ENCODE peak calls at places on chromosomes 7 and 10, in ten cellular contexts. X, L, Q, E, H, D, Y, M, C and F are unnamed samples.

GRCh38 chr10:88793747-88794299 is 8.7 kb upstream of the LIPM start:
- DNase-seq in L (peak), E (no peak), Q (no peak), Y (no peak), D (no peak), X (no peak), M (no peak), C (no peak), H (no peak), F (no peak)

GRCh38 chr7:45921699-45922519 is 837 bp upstream of the IGFBP3 start:
- DNase-seq in M (no peak), Q (no peak), E (peak), H (peak), L (peak), X (no peak), D (peak), Y (no peak), C (no peak), F (peak)

GRCh38 chr10:14486777-14487510 is 156.2 kb upstream of the FRMD4A start:
- DNase-seq in X (no peak), Q (no peak), D (peak), E (no peak), H (peak), L (peak), Y (no peak), C (no peak), M (no peak), F (no peak)

GRCh38 chr10:60299961-60300883 is 89.5 kb downstream of the ANK3 start:
- DNase-seq in Y (no peak), E (no peak), L (no peak), H (peak), C (no peak), X (no peak), Q (no peak), D (peak), M (no peak), F (peak)

GRCh38 chr10:30002438-30003266 is 56.7 kb downstream of the JCAD start:
- DNase-seq in Q (peak), C (peak), L (peak), M (peak), E (peak), X (peak), Y (peak), H (peak), D (peak), F (peak)

GRCh38 chr10:110368002-110368401 is 63.3 kb upstream of the SMNDC1 start:
- DNase-seq in Y (no peak), D (no peak), H (no peak), M (no peak), E (no peak), L (no peak), Q (no peak), X (no peak), C (no peak), F (no peak)

GRCh38 chr10:97534746-97535367 is 36.1 kb downstream of the UBTD1 start:
- DNase-seq in Q (no peak), H (peak), L (no peak), E (peak), C (no peak), M (no peak), Y (peak), D (peak), X (no peak), F (peak)

GRCh38 chr10:43374194-43374593 is 2.8 kb downstream of the FXYD4 start:
- DNase-seq in D (no peak), M (no peak), E (no peak), Y (no peak), C (no peak), X (no peak), Q (no peak), H (no peak), L (no peak), F (no peak)

GRCh38 chr7:17444673-17445072 is 146.2 kb downstream of the AHR start:
- DNase-seq in L (peak), E (no peak), Q (no peak), X (no peak), D (peak), H (no peak), C (no peak), M (no peak), Y (no peak), F (no peak)

GRCh38 chr10:46787321-46787615 is 124.0 kb upstream of the PTPN20 start:
- DNase-seq in H (no peak), X (no peak), Q (no peak), L (peak), D (peak), C (no peak), E (no peak), Y (peak), M (no peak), F (peak)

GRCh38 chr7:15906436-15906835 is 220.0 kb upstream of the MEOX2 start:
- DNase-seq in L (no peak), Y (no peak), C (no peak), M (no peak), D (no peak), X (no peak), Q (no peak), E (no peak), H (no peak), F (no peak)

GRCh38 chr10:69411476-69411875 is 5.2 kb downstream of the TACR2 start:
- DNase-seq in Q (no peak), L (no peak), D (peak), X (no peak), Y (no peak), E (no peak), M (no peak), C (no peak), H (no peak), F (no peak)

GRCh38 chr10:24952146-24952700 is at the start of gene PRTFDC1:
- DNase-seq in C (peak), X (peak), H (peak), Q (peak), L (peak), Y (peak), E (peak), M (peak), D (peak), F (peak)

GRCh38 chr7:96315109-96315480 is 6.8 kb downstream of the SLC25A13 start:
- DNase-seq in L (no peak), M (no peak), H (no peak), D (peak), E (no peak), Y (no peak), C (no peak), X (no peak), Q (no peak), F (no peak)

GRCh38 chr10:71604324-71605018 is 115.1 kb downstream of the C10orf105 start:
- DNase-seq in Y (no peak), E (no peak), M (peak), Q (no peak), C (no peak), X (no peak), D (peak), L (no peak), H (no peak), F (no peak)

GRCh38 chr7:1804310-1804709 is 134.2 kb downstream of the ELFN1 start:
- DNase-seq in X (no peak), D (no peak), C (no peak), E (no peak), Q (no peak), L (no peak), M (peak), H (no peak), Y (no peak), F (no peak)

GRCh38 chr10:70255329-70256299 is 22.4 kb upstream of the PPA1 start:
- DNase-seq in H (peak), X (no peak), Q (no peak), L (no peak), M (no peak), C (no peak), D (peak), Y (no peak), E (peak), F (no peak)

GRCh38 chr10:75612904-75613684 is 181.7 kb downstream of the LRMDA start:
- DNase-seq in X (no peak), L (peak), M (no peak), C (no peak), H (no peak), Q (no peak), D (peak), Y (no peak), E (no peak), F (no peak)

GRCh38 chr7:11232462-11232861 is 258.8 kb downstream of the PHF14 start:
- DNase-seq in E (no peak), D (peak), M (no peak), L (no peak), C (no peak), H (no peak), X (no peak), Q (no peak), Y (no peak), F (no peak)

GRCh38 chr10:60849217-60849616 is 70.9 kb downstream of the CDK1 start:
- DNase-seq in X (no peak), D (no peak), H (no peak), L (no peak), Q (no peak), Y (no peak), E (peak), M (no peak), C (no peak), F (no peak)